ENCODE peak calls at places on chromosomes 5 and 9, in six cellular contexts. One of them, this sample, is unnamed.

GRCh38 chr5:150783422-150783928 is 4.9 kb downstream of the SMIM3 start:
- DNase-seq in brain microvascular endothelial cell: peak; percentile 79
- DNase-seq in bronchial epithelial cell: peak; percentile 82
- DNase-seq in A549: no peak
- DNase-seq in neural crest cell: no peak
- DNase-seq in Peyer's patch: peak; percentile 72
- DNase-seq in this sample: no peak

GRCh38 chr9:132002827-132003704 is 76.6 kb downstream of the MED27 start:
- DNase-seq in brain microvascular endothelial cell: no peak
- DNase-seq in bronchial epithelial cell: no peak
- DNase-seq in A549: no peak
- DNase-seq in neural crest cell: no peak
- DNase-seq in Peyer's patch: no peak
- DNase-seq in this sample: no peak

GRCh38 chr9:36325081-36325828 is 67.0 kb upstream of the GNE start:
- DNase-seq in brain microvascular endothelial cell: no peak
- DNase-seq in bronchial epithelial cell: no peak
- DNase-seq in A549: no peak
- DNase-seq in neural crest cell: no peak
- DNase-seq in Peyer's patch: no peak
- DNase-seq in this sample: no peak

GRCh38 chr9:127972316-127972871 is 8.4 kb downstream of the EEIG1 start:
- DNase-seq in brain microvascular endothelial cell: no peak
- DNase-seq in bronchial epithelial cell: no peak
- DNase-seq in A549: no peak
- DNase-seq in neural crest cell: no peak
- DNase-seq in Peyer's patch: peak; percentile 55
- DNase-seq in this sample: no peak

GRCh38 chr5:13740471-13740870 is 204.0 kb downstream of the DNAH5 start:
- DNase-seq in brain microvascular endothelial cell: no peak
- DNase-seq in bronchial epithelial cell: peak; percentile 40
- DNase-seq in A549: no peak
- DNase-seq in neural crest cell: no peak
- DNase-seq in Peyer's patch: no peak
- DNase-seq in this sample: no peak

GRCh38 chr9:78130004-78130403 is 98.4 kb upstream of the GNAQ start:
- DNase-seq in brain microvascular endothelial cell: peak; percentile 26
- DNase-seq in bronchial epithelial cell: peak; percentile 42
- DNase-seq in A549: peak; percentile 31
- DNase-seq in neural crest cell: peak; percentile 29
- DNase-seq in Peyer's patch: no peak
- DNase-seq in this sample: no peak

GRCh38 chr9:19926774-19927173 is 137.9 kb upstream of the SLC24A2 start:
- DNase-seq in brain microvascular endothelial cell: no peak
- DNase-seq in bronchial epithelial cell: no peak
- DNase-seq in A549: no peak
- DNase-seq in neural crest cell: no peak
- DNase-seq in Peyer's patch: no peak
- DNase-seq in this sample: no peak

GRCh38 chr5:135027699-135028615 is 6.1 kb downstream of the PITX1 start:
- DNase-seq in brain microvascular endothelial cell: no peak
- DNase-seq in bronchial epithelial cell: no peak
- DNase-seq in A549: no peak
- DNase-seq in neural crest cell: no peak
- DNase-seq in Peyer's patch: no peak
- DNase-seq in this sample: no peak

GRCh38 chr9:75448281-75448680 is 360.0 kb downstream of the OSTF1 start:
- DNase-seq in brain microvascular endothelial cell: no peak
- DNase-seq in bronchial epithelial cell: no peak
- DNase-seq in A549: no peak
- DNase-seq in neural crest cell: no peak
- DNase-seq in Peyer's patch: no peak
- DNase-seq in this sample: no peak

GRCh38 chr5:127028822-127029457 is 1.4 kb downstream of the MARCHF3 start:
- DNase-seq in brain microvascular endothelial cell: peak; percentile 56
- DNase-seq in bronchial epithelial cell: no peak
- DNase-seq in A549: no peak
- DNase-seq in neural crest cell: no peak
- DNase-seq in Peyer's patch: peak; percentile 55
- DNase-seq in this sample: no peak

GRCh38 chr5:68406344-68406743 is 190.8 kb downstream of the PIK3R1 start:
- DNase-seq in brain microvascular endothelial cell: no peak
- DNase-seq in bronchial epithelial cell: peak; percentile 33
- DNase-seq in A549: no peak
- DNase-seq in neural crest cell: no peak
- DNase-seq in Peyer's patch: no peak
- DNase-seq in this sample: no peak

GRCh38 chr5:174764309-174764708 is 39.9 kb downstream of the MSX2 start:
- DNase-seq in brain microvascular endothelial cell: no peak
- DNase-seq in bronchial epithelial cell: no peak
- DNase-seq in A549: no peak
- DNase-seq in neural crest cell: no peak
- DNase-seq in Peyer's patch: no peak
- DNase-seq in this sample: peak; percentile 75

GRCh38 chr9:129208191-129209091 is 30.4 kb upstream of the IER5L start:
- DNase-seq in brain microvascular endothelial cell: no peak
- DNase-seq in bronchial epithelial cell: peak; percentile 25
- DNase-seq in A549: no peak
- DNase-seq in neural crest cell: no peak
- DNase-seq in Peyer's patch: no peak
- DNase-seq in this sample: no peak

DNA sequence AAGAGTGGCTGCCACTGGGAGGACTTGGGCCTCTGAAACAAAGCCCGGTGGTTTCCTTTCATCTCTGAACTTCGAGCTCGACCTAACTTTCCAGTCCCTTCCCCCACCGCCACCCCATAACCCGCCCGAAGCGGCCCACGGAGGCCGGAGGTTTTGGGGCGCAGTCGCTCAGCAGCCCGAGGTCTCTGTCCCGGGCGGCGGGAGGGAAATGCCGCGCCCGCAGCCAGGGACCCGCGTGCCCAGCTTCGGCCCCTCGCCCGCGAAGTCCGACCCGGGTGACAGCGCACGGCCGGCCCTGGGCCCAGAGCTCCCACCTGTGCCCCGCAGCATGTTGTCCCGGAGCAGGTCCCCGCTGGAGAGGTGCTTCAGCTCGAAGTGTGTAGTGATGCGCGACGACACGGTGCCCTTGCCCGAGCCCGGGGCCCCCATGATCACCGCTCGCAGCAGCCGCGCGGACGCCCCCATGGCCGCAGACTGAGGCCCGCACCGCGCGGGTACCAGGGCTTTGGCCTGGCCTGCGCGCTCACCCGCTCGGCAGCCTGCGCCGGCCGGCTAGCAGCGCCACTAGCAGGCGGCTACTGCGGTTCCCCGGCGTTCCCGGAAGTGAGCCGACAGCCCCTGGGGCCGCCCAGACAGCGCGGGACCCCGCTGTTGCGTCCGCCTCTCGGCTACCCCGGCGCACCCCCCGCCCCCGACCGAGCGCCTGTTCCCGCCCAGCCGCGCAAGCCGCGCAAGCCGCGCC is at the start of gene AK3:
- DNase-seq in brain microvascular endothelial cell: peak; percentile 63
- DNase-seq in bronchial epithelial cell: peak; percentile 57
- DNase-seq in A549: peak; percentile 89
- DNase-seq in neural crest cell: peak; percentile 75
- DNase-seq in Peyer's patch: peak; percentile 90
- DNase-seq in this sample: peak; percentile 94
- TF ChIP-seq CTCF in brain microvascular endothelial cell: peak; percentile 19
- TF ChIP-seq CTCF in bronchial epithelial cell: peak; percentile 35
- TF ChIP-seq CTCF in A549: peak; percentile 29
- TF ChIP-seq CTCF in neural crest cell: no peak
- TF ChIP-seq CTCF in Peyer's patch: peak; percentile 46
- TF ChIP-seq CTCF in this sample: peak; percentile 47

GRCh38 chr5:137016783-137017324 is 482.3 kb downstream of the SPOCK1 start:
- DNase-seq in brain microvascular endothelial cell: no peak
- DNase-seq in bronchial epithelial cell: no peak
- DNase-seq in A549: no peak
- DNase-seq in neural crest cell: no peak
- DNase-seq in Peyer's patch: no peak
- DNase-seq in this sample: no peak
- TF ChIP-seq CTCF in brain microvascular endothelial cell: peak; percentile 32
- TF ChIP-seq CTCF in bronchial epithelial cell: no peak
- TF ChIP-seq CTCF in A549: no peak
- TF ChIP-seq CTCF in neural crest cell: peak; percentile 15
- TF ChIP-seq CTCF in Peyer's patch: no peak
- TF ChIP-seq CTCF in this sample: no peak

GRCh38 chr9:38157711-38158110 is 88.7 kb upstream of the SHB start:
- DNase-seq in brain microvascular endothelial cell: no peak
- DNase-seq in bronchial epithelial cell: no peak
- DNase-seq in A549: no peak
- DNase-seq in neural crest cell: no peak
- DNase-seq in Peyer's patch: no peak
- DNase-seq in this sample: no peak

GRCh38 chr9:38153910-38154291 is 84.9 kb upstream of the SHB start:
- DNase-seq in brain microvascular endothelial cell: no peak
- DNase-seq in bronchial epithelial cell: no peak
- DNase-seq in A549: no peak
- DNase-seq in neural crest cell: no peak
- DNase-seq in Peyer's patch: no peak
- DNase-seq in this sample: no peak

GRCh38 chr9:38149647-38150046 is 80.6 kb upstream of the SHB start:
- DNase-seq in brain microvascular endothelial cell: no peak
- DNase-seq in bronchial epithelial cell: no peak
- DNase-seq in A549: no peak
- DNase-seq in neural crest cell: no peak
- DNase-seq in Peyer's patch: no peak
- DNase-seq in this sample: no peak

GRCh38 chr9:38154501-38155421 is 85.7 kb upstream of the SHB start:
- DNase-seq in brain microvascular endothelial cell: no peak
- DNase-seq in bronchial epithelial cell: peak; percentile 49
- DNase-seq in A549: no peak
- DNase-seq in neural crest cell: no peak
- DNase-seq in Peyer's patch: no peak
- DNase-seq in this sample: no peak

GRCh38 chr9:38153152-38153909 is 84.3 kb upstream of the SHB start:
- DNase-seq in brain microvascular endothelial cell: no peak
- DNase-seq in bronchial epithelial cell: no peak
- DNase-seq in A549: no peak
- DNase-seq in neural crest cell: no peak
- DNase-seq in Peyer's patch: no peak
- DNase-seq in this sample: no peak
- TF ChIP-seq CTCF in brain microvascular endothelial cell: no peak
- TF ChIP-seq CTCF in bronchial epithelial cell: no peak
- TF ChIP-seq CTCF in A549: no peak
- TF ChIP-seq CTCF in neural crest cell: no peak
- TF ChIP-seq CTCF in Peyer's patch: no peak
- TF ChIP-seq CTCF in this sample: no peak

GRCh38 chr5:140575309-140575708 is 10.7 kb downstream of the SLC35A4 start:
- DNase-seq in brain microvascular endothelial cell: peak; percentile 38
- DNase-seq in bronchial epithelial cell: no peak
- DNase-seq in A549: no peak
- DNase-seq in neural crest cell: no peak
- DNase-seq in Peyer's patch: peak; percentile 71
- DNase-seq in this sample: no peak
- TF ChIP-seq CTCF in brain microvascular endothelial cell: peak; percentile 61
- TF ChIP-seq CTCF in bronchial epithelial cell: peak; percentile 59
- TF ChIP-seq CTCF in A549: peak; percentile 30
- TF ChIP-seq CTCF in neural crest cell: peak; percentile 23
- TF ChIP-seq CTCF in Peyer's patch: peak; percentile 54
- TF ChIP-seq CTCF in this sample: peak; percentile 10

DNA sequence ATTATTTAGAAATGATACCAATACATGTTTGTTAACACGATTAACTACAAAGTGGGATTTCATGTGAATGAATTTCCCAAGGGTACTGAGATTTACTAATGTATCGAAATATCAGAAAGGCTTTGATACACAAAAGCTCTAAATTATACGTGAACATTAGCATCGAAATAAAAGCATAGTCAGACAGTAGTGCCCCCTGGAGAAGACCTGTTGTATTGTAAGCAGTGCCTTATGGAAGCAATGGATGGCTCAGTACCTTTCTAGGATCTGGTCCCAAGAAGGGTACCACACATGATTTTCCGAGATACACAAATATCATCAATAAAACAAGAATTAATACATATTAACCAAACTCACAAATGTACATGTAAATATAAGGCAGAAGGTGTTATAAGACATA is 153.8 kb downstream of the CDH12 start:
- DNase-seq in brain microvascular endothelial cell: no peak
- DNase-seq in bronchial epithelial cell: no peak
- DNase-seq in A549: no peak
- DNase-seq in neural crest cell: no peak
- DNase-seq in Peyer's patch: no peak
- DNase-seq in this sample: no peak
- TF ChIP-seq CTCF in brain microvascular endothelial cell: no peak
- TF ChIP-seq CTCF in bronchial epithelial cell: no peak
- TF ChIP-seq CTCF in A549: no peak
- TF ChIP-seq CTCF in neural crest cell: no peak
- TF ChIP-seq CTCF in Peyer's patch: no peak
- TF ChIP-seq CTCF in this sample: no peak

DNA sequence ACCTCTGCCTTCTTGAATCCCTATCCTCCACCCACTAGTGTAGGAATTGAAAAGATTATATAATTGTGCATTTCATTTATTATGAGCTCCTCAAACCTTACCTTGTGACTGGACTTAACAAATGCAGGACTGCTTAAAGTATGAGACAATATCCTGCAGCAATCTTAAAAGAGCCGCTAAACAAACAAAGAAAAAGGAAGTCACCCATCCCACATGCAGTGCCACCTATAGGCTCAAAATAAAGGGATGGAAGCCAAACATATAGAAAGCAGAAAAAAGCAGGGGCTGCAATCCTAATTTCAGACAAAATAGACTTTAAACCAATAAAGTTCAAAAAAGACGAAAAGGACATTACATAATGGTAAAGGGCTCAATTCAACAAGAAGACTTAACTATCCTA is 8.7 kb downstream of the PCAT7 start:
- DNase-seq in brain microvascular endothelial cell: no peak
- DNase-seq in bronchial epithelial cell: no peak
- DNase-seq in A549: no peak
- DNase-seq in neural crest cell: no peak
- DNase-seq in Peyer's patch: no peak
- DNase-seq in this sample: no peak
- TF ChIP-seq CTCF in brain microvascular endothelial cell: peak; percentile 3
- TF ChIP-seq CTCF in bronchial epithelial cell: no peak
- TF ChIP-seq CTCF in A549: no peak
- TF ChIP-seq CTCF in neural crest cell: no peak
- TF ChIP-seq CTCF in Peyer's patch: no peak
- TF ChIP-seq CTCF in this sample: no peak

DNA sequence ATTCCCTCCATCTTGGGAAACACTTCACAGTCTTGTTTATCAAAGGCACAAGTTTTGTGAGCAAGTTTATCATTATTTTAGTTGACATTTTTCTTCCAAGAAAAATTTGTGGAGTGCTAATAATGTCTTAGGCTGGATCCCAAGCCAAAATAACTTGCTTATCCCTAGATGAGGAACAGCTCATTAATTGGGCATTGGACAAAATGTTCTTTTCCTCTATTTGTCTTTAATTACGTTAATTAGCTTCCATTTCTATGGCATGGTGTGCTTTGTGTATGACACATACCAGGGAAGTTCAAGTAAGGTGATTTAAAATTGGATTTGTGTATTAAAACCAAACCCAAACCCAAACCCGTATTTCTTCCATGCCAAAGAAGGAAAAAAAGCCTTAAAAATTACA is 379.5 kb downstream of the SH3GL2 start:
- DNase-seq in brain microvascular endothelial cell: no peak
- DNase-seq in bronchial epithelial cell: no peak
- DNase-seq in A549: no peak
- DNase-seq in neural crest cell: no peak
- DNase-seq in Peyer's patch: no peak
- DNase-seq in this sample: no peak
- TF ChIP-seq CTCF in brain microvascular endothelial cell: no peak
- TF ChIP-seq CTCF in bronchial epithelial cell: no peak
- TF ChIP-seq CTCF in A549: no peak
- TF ChIP-seq CTCF in neural crest cell: no peak
- TF ChIP-seq CTCF in Peyer's patch: no peak
- TF ChIP-seq CTCF in this sample: no peak

This sample was measured in osteocyte.